ENCODE peak calls at places on chromosomes 4 and X, in ten cellular contexts. One of them, this sample, is unnamed.

GRCh38 chr4:67765401-67765800 is 11.2 kb upstream of the GNRHR start:
- DNase-seq in choroid plexus epithelial cell: no peak
- DNase-seq in foreskin fibroblast: peak; percentile 49
- DNase-seq in AG09309: no peak
- DNase-seq in hippocampal formation: no peak
- DNase-seq in Peyer's patch: no peak
- DNase-seq in cardiac septum: no peak
- DNase-seq in right lobe of liver: no peak
- DNase-seq in RWPE2: no peak
- DNase-seq in substantia nigra: no peak
- DNase-seq in this sample: no peak

GRCh38 chr4:3477750-3478430 is 14.8 kb downstream of the DOK7 start:
- DNase-seq in choroid plexus epithelial cell: peak; percentile 24
- DNase-seq in foreskin fibroblast: no peak
- DNase-seq in AG09309: no peak
- DNase-seq in hippocampal formation: no peak
- DNase-seq in Peyer's patch: no peak
- DNase-seq in cardiac septum: no peak
- DNase-seq in right lobe of liver: no peak
- DNase-seq in RWPE2: no peak
- DNase-seq in substantia nigra: no peak
- DNase-seq in this sample: no peak

GRCh38 chr4:73019462-73020047 is 50.0 kb downstream of the COX18 start:
- DNase-seq in choroid plexus epithelial cell: peak; percentile 73
- DNase-seq in foreskin fibroblast: peak; percentile 65
- DNase-seq in AG09309: peak; percentile 7
- DNase-seq in hippocampal formation: peak; percentile 17
- DNase-seq in Peyer's patch: no peak
- DNase-seq in cardiac septum: no peak
- DNase-seq in right lobe of liver: no peak
- DNase-seq in RWPE2: no peak
- DNase-seq in substantia nigra: no peak
- DNase-seq in this sample: peak; percentile 36

GRCh38 chr4:142095886-142096605 is 459.7 kb downstream of the IL15 start:
- DNase-seq in choroid plexus epithelial cell: peak; percentile 90
- DNase-seq in foreskin fibroblast: peak; percentile 95
- DNase-seq in AG09309: peak; percentile 90
- DNase-seq in hippocampal formation: no peak
- DNase-seq in Peyer's patch: no peak
- DNase-seq in cardiac septum: no peak
- DNase-seq in right lobe of liver: no peak
- DNase-seq in RWPE2: peak; percentile 81
- DNase-seq in substantia nigra: no peak
- DNase-seq in this sample: peak; percentile 95

GRCh38 chr4:183329954-183330742 is 7.9 kb upstream of the CLDN24 start:
- DNase-seq in choroid plexus epithelial cell: no peak
- DNase-seq in foreskin fibroblast: no peak
- DNase-seq in AG09309: no peak
- DNase-seq in hippocampal formation: no peak
- DNase-seq in Peyer's patch: no peak
- DNase-seq in cardiac septum: peak; percentile 60
- DNase-seq in right lobe of liver: no peak
- DNase-seq in RWPE2: no peak
- DNase-seq in substantia nigra: no peak
- DNase-seq in this sample: no peak

GRCh38 chr4:74228691-74229640 is 71.0 kb downstream of the MTHFD2L start:
- DNase-seq in choroid plexus epithelial cell: peak; percentile 91
- DNase-seq in foreskin fibroblast: peak; percentile 81
- DNase-seq in AG09309: no peak
- DNase-seq in hippocampal formation: peak; percentile 7
- DNase-seq in Peyer's patch: peak; percentile 71
- DNase-seq in cardiac septum: no peak
- DNase-seq in right lobe of liver: peak; percentile 61
- DNase-seq in RWPE2: no peak
- DNase-seq in substantia nigra: peak; percentile 1
- DNase-seq in this sample: peak; percentile 81

GRCh38 chrX:96425204-96425603 is 259.4 kb upstream of the DIAPH2 start:
- DNase-seq in choroid plexus epithelial cell: no peak
- DNase-seq in foreskin fibroblast: no peak
- DNase-seq in AG09309: no peak
- DNase-seq in hippocampal formation: peak; percentile 1
- DNase-seq in Peyer's patch: no peak
- DNase-seq in cardiac septum: no peak
- DNase-seq in right lobe of liver: no peak
- DNase-seq in RWPE2: no peak
- DNase-seq in substantia nigra: no peak
- DNase-seq in this sample: no peak

GRCh38 chr4:122562436-122562835 is 58.4 kb downstream of the IL21 start:
- DNase-seq in choroid plexus epithelial cell: no peak
- DNase-seq in foreskin fibroblast: no peak
- DNase-seq in AG09309: no peak
- DNase-seq in hippocampal formation: no peak
- DNase-seq in Peyer's patch: no peak
- DNase-seq in cardiac septum: no peak
- DNase-seq in right lobe of liver: no peak
- DNase-seq in RWPE2: no peak
- DNase-seq in substantia nigra: no peak
- DNase-seq in this sample: no peak

GRCh38 chr4:123216946-123217345 is 179.6 kb upstream of the SPRY1 start:
- DNase-seq in choroid plexus epithelial cell: no peak
- DNase-seq in foreskin fibroblast: no peak
- DNase-seq in AG09309: no peak
- DNase-seq in hippocampal formation: no peak
- DNase-seq in Peyer's patch: no peak
- DNase-seq in cardiac septum: no peak
- DNase-seq in right lobe of liver: no peak
- DNase-seq in RWPE2: no peak
- DNase-seq in substantia nigra: no peak
- DNase-seq in this sample: no peak

GRCh38 chr4:98481167-98481566 is 177.2 kb downstream of the TSPAN5 start:
- DNase-seq in choroid plexus epithelial cell: no peak
- DNase-seq in foreskin fibroblast: peak; percentile 47
- DNase-seq in AG09309: no peak
- DNase-seq in hippocampal formation: peak; percentile 63
- DNase-seq in Peyer's patch: no peak
- DNase-seq in cardiac septum: no peak
- DNase-seq in right lobe of liver: peak; percentile 32
- DNase-seq in RWPE2: no peak
- DNase-seq in substantia nigra: peak; percentile 23
- DNase-seq in this sample: no peak

GRCh38 chrX:103716967-103717366 is 6.3 kb downstream of the TMEM31 start:
- DNase-seq in choroid plexus epithelial cell: peak; percentile 87
- DNase-seq in foreskin fibroblast: peak; percentile 87
- DNase-seq in AG09309: peak; percentile 79
- DNase-seq in hippocampal formation: no peak
- DNase-seq in Peyer's patch: no peak
- DNase-seq in cardiac septum: no peak
- DNase-seq in right lobe of liver: no peak
- DNase-seq in RWPE2: no peak
- DNase-seq in substantia nigra: no peak
- DNase-seq in this sample: peak; percentile 78

GRCh38 chr4:84915396-84915780 is 51.1 kb downstream of the WDFY3 start:
- DNase-seq in choroid plexus epithelial cell: peak; percentile 48
- DNase-seq in foreskin fibroblast: peak; percentile 10
- DNase-seq in AG09309: peak; percentile 35
- DNase-seq in hippocampal formation: no peak
- DNase-seq in Peyer's patch: no peak
- DNase-seq in cardiac septum: no peak
- DNase-seq in right lobe of liver: no peak
- DNase-seq in RWPE2: no peak
- DNase-seq in substantia nigra: no peak
- DNase-seq in this sample: peak; percentile 17

GRCh38 chr4:6674500-6675149 is 19.1 kb upstream of the S100P start:
- DNase-seq in choroid plexus epithelial cell: peak; percentile 61
- DNase-seq in foreskin fibroblast: peak; percentile 56
- DNase-seq in AG09309: no peak
- DNase-seq in hippocampal formation: no peak
- DNase-seq in Peyer's patch: peak; percentile 59
- DNase-seq in cardiac septum: peak; percentile 57
- DNase-seq in right lobe of liver: no peak
- DNase-seq in RWPE2: no peak
- DNase-seq in substantia nigra: no peak
- DNase-seq in this sample: peak; percentile 54

GRCh38 chr4:89837385-89837995 is 529 bp upstream of the SNCA start:
- DNase-seq in choroid plexus epithelial cell: peak; percentile 37
- DNase-seq in foreskin fibroblast: peak; percentile 70
- DNase-seq in AG09309: no peak
- DNase-seq in hippocampal formation: peak; percentile 41
- DNase-seq in Peyer's patch: no peak
- DNase-seq in cardiac septum: no peak
- DNase-seq in right lobe of liver: peak; percentile 26
- DNase-seq in RWPE2: peak; percentile 56
- DNase-seq in substantia nigra: no peak
- DNase-seq in this sample: peak; percentile 35

GRCh38 chr4:159600102-159600501 is 497.2 kb downstream of the RAPGEF2 start:
- DNase-seq in choroid plexus epithelial cell: no peak
- DNase-seq in foreskin fibroblast: no peak
- DNase-seq in AG09309: no peak
- DNase-seq in hippocampal formation: no peak
- DNase-seq in Peyer's patch: no peak
- DNase-seq in cardiac septum: no peak
- DNase-seq in right lobe of liver: no peak
- DNase-seq in RWPE2: no peak
- DNase-seq in substantia nigra: no peak
- DNase-seq in this sample: no peak

GRCh38 chr4:53767503-53767902 is 176.2 kb upstream of the LNX1 start:
- DNase-seq in choroid plexus epithelial cell: peak; percentile 92
- DNase-seq in foreskin fibroblast: peak; percentile 89
- DNase-seq in AG09309: peak; percentile 80
- DNase-seq in hippocampal formation: no peak
- DNase-seq in Peyer's patch: no peak
- DNase-seq in cardiac septum: no peak
- DNase-seq in right lobe of liver: no peak
- DNase-seq in RWPE2: no peak
- DNase-seq in substantia nigra: no peak
- DNase-seq in this sample: peak; percentile 89

GRCh38 chr4:175422331-175422730 is 389.7 kb downstream of the GPM6A start:
- DNase-seq in choroid plexus epithelial cell: peak; percentile 67
- DNase-seq in foreskin fibroblast: peak; percentile 65
- DNase-seq in AG09309: no peak
- DNase-seq in hippocampal formation: no peak
- DNase-seq in Peyer's patch: no peak
- DNase-seq in cardiac septum: no peak
- DNase-seq in right lobe of liver: no peak
- DNase-seq in RWPE2: no peak
- DNase-seq in substantia nigra: no peak
- DNase-seq in this sample: peak; percentile 82

GRCh38 chrX:140744085-140744484 is 34.5 kb downstream of the LINC00632 start:
- DNase-seq in choroid plexus epithelial cell: no peak
- DNase-seq in foreskin fibroblast: no peak
- DNase-seq in AG09309: no peak
- DNase-seq in hippocampal formation: no peak
- DNase-seq in Peyer's patch: no peak
- DNase-seq in cardiac septum: no peak
- DNase-seq in right lobe of liver: no peak
- DNase-seq in RWPE2: no peak
- DNase-seq in substantia nigra: no peak
- DNase-seq in this sample: no peak

GRCh38 chr4:141028024-141028529 is 105.2 kb downstream of the RNF150 start:
- DNase-seq in choroid plexus epithelial cell: no peak
- DNase-seq in foreskin fibroblast: peak; percentile 90
- DNase-seq in AG09309: peak; percentile 94
- DNase-seq in hippocampal formation: no peak
- DNase-seq in Peyer's patch: no peak
- DNase-seq in cardiac septum: no peak
- DNase-seq in right lobe of liver: no peak
- DNase-seq in RWPE2: no peak
- DNase-seq in substantia nigra: no peak
- DNase-seq in this sample: no peak

GRCh38 chr4:48400416-48400815 is 59.1 kb downstream of the SLAIN2 start:
- DNase-seq in choroid plexus epithelial cell: no peak
- DNase-seq in foreskin fibroblast: no peak
- DNase-seq in AG09309: no peak
- DNase-seq in hippocampal formation: no peak
- DNase-seq in Peyer's patch: no peak
- DNase-seq in cardiac septum: no peak
- DNase-seq in right lobe of liver: no peak
- DNase-seq in RWPE2: no peak
- DNase-seq in substantia nigra: no peak
- DNase-seq in this sample: no peak

GRCh38 chrX:154594491-154594890 is 9.6 kb downstream of the CTAG1A start:
- DNase-seq in choroid plexus epithelial cell: no peak
- DNase-seq in foreskin fibroblast: no peak
- DNase-seq in AG09309: no peak
- DNase-seq in hippocampal formation: no peak
- DNase-seq in Peyer's patch: no peak
- DNase-seq in cardiac septum: peak; percentile 26
- DNase-seq in right lobe of liver: no peak
- DNase-seq in RWPE2: no peak
- DNase-seq in substantia nigra: no peak
- DNase-seq in this sample: no peak

GRCh38 chr4:140098481-140099132 is 55.4 kb downstream of the MAML3 start:
- DNase-seq in choroid plexus epithelial cell: peak; percentile 58
- DNase-seq in foreskin fibroblast: peak; percentile 78
- DNase-seq in AG09309: no peak
- DNase-seq in hippocampal formation: peak; percentile 39
- DNase-seq in Peyer's patch: no peak
- DNase-seq in cardiac septum: no peak
- DNase-seq in right lobe of liver: no peak
- DNase-seq in RWPE2: no peak
- DNase-seq in substantia nigra: no peak
- DNase-seq in this sample: peak; percentile 66

GRCh38 chrX:153459976-153460375 is 10.4 kb downstream of the HAUS7 start:
- DNase-seq in choroid plexus epithelial cell: peak; percentile 86
- DNase-seq in foreskin fibroblast: peak; percentile 74
- DNase-seq in AG09309: no peak
- DNase-seq in hippocampal formation: no peak
- DNase-seq in Peyer's patch: no peak
- DNase-seq in cardiac septum: no peak
- DNase-seq in right lobe of liver: no peak
- DNase-seq in RWPE2: no peak
- DNase-seq in substantia nigra: no peak
- DNase-seq in this sample: peak; percentile 81

GRCh38 chr4:25021206-25021605 is 9.5 kb downstream of the LGI2 start:
- DNase-seq in choroid plexus epithelial cell: peak; percentile 11
- DNase-seq in foreskin fibroblast: no peak
- DNase-seq in AG09309: no peak
- DNase-seq in hippocampal formation: no peak
- DNase-seq in Peyer's patch: no peak
- DNase-seq in cardiac septum: no peak
- DNase-seq in right lobe of liver: no peak
- DNase-seq in RWPE2: no peak
- DNase-seq in substantia nigra: no peak
- DNase-seq in this sample: peak; percentile 26

GRCh38 chr4:87006531-87007344 is 71.9 kb downstream of the AFF1 start:
- DNase-seq in choroid plexus epithelial cell: peak; percentile 95
- DNase-seq in foreskin fibroblast: peak; percentile 97
- DNase-seq in AG09309: peak; percentile 71
- DNase-seq in hippocampal formation: peak; percentile 95
- DNase-seq in Peyer's patch: peak; percentile 93
- DNase-seq in cardiac septum: peak; percentile 98
- DNase-seq in right lobe of liver: peak; percentile 94
- DNase-seq in RWPE2: peak; percentile 94
- DNase-seq in substantia nigra: peak; percentile 90
- DNase-seq in this sample: peak; percentile 94

GRCh38 chr4:102640669-102641068 is 120.1 kb downstream of the MANBA start:
- DNase-seq in choroid plexus epithelial cell: peak; percentile 66
- DNase-seq in foreskin fibroblast: peak; percentile 63
- DNase-seq in AG09309: peak; percentile 43
- DNase-seq in hippocampal formation: no peak
- DNase-seq in Peyer's patch: no peak
- DNase-seq in cardiac septum: no peak
- DNase-seq in right lobe of liver: no peak
- DNase-seq in RWPE2: no peak
- DNase-seq in substantia nigra: no peak
- DNase-seq in this sample: peak; percentile 69

GRCh38 chr4:95693594-95693993 is 144.8 kb upstream of the UNC5C start:
- DNase-seq in choroid plexus epithelial cell: peak; percentile 71
- DNase-seq in foreskin fibroblast: no peak
- DNase-seq in AG09309: no peak
- DNase-seq in hippocampal formation: no peak
- DNase-seq in Peyer's patch: no peak
- DNase-seq in cardiac septum: no peak
- DNase-seq in right lobe of liver: no peak
- DNase-seq in RWPE2: no peak
- DNase-seq in substantia nigra: no peak
- DNase-seq in this sample: peak; percentile 32

GRCh38 chrX:69073241-69073640 is 92.0 kb downstream of the PJA1 start:
- DNase-seq in choroid plexus epithelial cell: no peak
- DNase-seq in foreskin fibroblast: no peak
- DNase-seq in AG09309: no peak
- DNase-seq in hippocampal formation: no peak
- DNase-seq in Peyer's patch: no peak
- DNase-seq in cardiac septum: peak; percentile 26
- DNase-seq in right lobe of liver: no peak
- DNase-seq in RWPE2: no peak
- DNase-seq in substantia nigra: no peak
- DNase-seq in this sample: no peak